ENCODE peak calls at places on chromosome 10, in four cellular contexts. Z, Q, R and V are unnamed samples.

GRCh38 chr10:7248148-7248547 is 162.7 kb downstream of the SFMBT2 start:
- DNase-seq in Z (no peak), Q (no peak), R (no peak), V (no peak)

GRCh38 chr10:113444766-113445365 is 108.0 kb upstream of the HABP2 start:
- DNase-seq in Z (no peak), Q (no peak), R (no peak), V (no peak)

GRCh38 chr10:118628397-118628796 is 32.9 kb upstream of the PRLHR start:
- DNase-seq in Z (no peak), Q (no peak), R (no peak), V (no peak)

GRCh38 chr10:65559369-65559768 is 1366.5 kb upstream of the LRRTM3 start:
- DNase-seq in Z (no peak), Q (no peak), R (no peak), V (no peak)

GRCh38 chr10:7700577-7701125 is 2.5 kb upstream of the ITIH2 start:
- DNase-seq in Z (no peak), Q (no peak), R (no peak), V (no peak)

GRCh38 chr10:36489928-36490279 is 635.5 kb upstream of the ANKRD30A start:
- DNase-seq in Z (no peak), Q (no peak), R (no peak), V (no peak)

GRCh38 chr10:74585231-74586087 is 240.9 kb upstream of the KAT6B start:
- DNase-seq in Z (no peak), Q (no peak), R (no peak), V (no peak)

GRCh38 chr10:21482821-21483220 is 42.7 kb downstream of the SKIDA1 start:
- DNase-seq in Z (no peak), Q (no peak), R (no peak), V (no peak)

GRCh38 chr10:35340975-35341374 is 4.7 kb downstream of the CCNY start:
- DNase-seq in Z (no peak), Q (no peak), R (peak), V (peak)

GRCh38 chr10:106595281-106595680 is 569.2 kb downstream of the SORCS1 start:
- DNase-seq in Z (no peak), Q (no peak), R (no peak), V (no peak)

GRCh38 chr10:117005454-117006055 is 568 bp upstream of the SHTN1 start:
- DNase-seq in Z (peak), Q (peak), R (peak), V (no peak)

GRCh38 chr10:118276727-118277126 is 65.4 kb downstream of the FAM204A start:
- DNase-seq in Z (no peak), Q (no peak), R (no peak), V (no peak)

GRCh38 chr10:58177362-58177947 is 90.2 kb downstream of the IPMK start:
- DNase-seq in Z (no peak), Q (no peak), R (peak), V (no peak)

GRCh38 chr10:34031410-34031809 is 696.9 kb upstream of the NRP1 start:
- DNase-seq in Z (peak), Q (peak), R (no peak), V (peak)

GRCh38 chr10:110398419-110399162 is 93.9 kb upstream of the SMNDC1 start:
- DNase-seq in Z (peak), Q (no peak), R (no peak), V (peak)

GRCh38 chr10:86614853-86615252 is 39.5 kb upstream of the OPN4 start:
- DNase-seq in Z (no peak), Q (no peak), R (no peak), V (no peak)

GRCh38 chr10:30607814-30608213 is 21.7 kb downstream of the LYZL2 start:
- DNase-seq in Z (no peak), Q (no peak), R (no peak), V (no peak)

GRCh38 chr10:124523886-124524285 is 62.3 kb downstream of the LHPP start:
- DNase-seq in Z (no peak), Q (no peak), R (no peak), V (no peak)

GRCh38 chr10:71692598-71693307 is 26.8 kb downstream of the C10orf105 start:
- DNase-seq in Z (no peak), Q (no peak), R (no peak), V (no peak)

GRCh38 chr10:120999868-121000267 is 148.7 kb downstream of the WDR11 start:
- DNase-seq in Z (no peak), Q (no peak), R (no peak), V (no peak)

GRCh38 chr10:11913184-11913641 is 90.1 kb downstream of the PROSER2 start:
- DNase-seq in Z (no peak), Q (no peak), R (peak), V (no peak)

GRCh38 chr10:69504576-69505250 is 53.4 kb downstream of the TSPAN15 start:
- DNase-seq in Z (no peak), Q (no peak), R (no peak), V (no peak)

GRCh38 chr10:108358912-108359311 is 1194.4 kb upstream of the SORCS1 start:
- DNase-seq in Z (no peak), Q (no peak), R (no peak), V (no peak)

GRCh38 chr10:88408111-88408510 is 175.0 kb downstream of the RNLS start:
- DNase-seq in Z (no peak), Q (no peak), R (no peak), V (no peak)

GRCh38 chr10:6647811-6648526 is 67.9 kb upstream of the PRKCQ start:
- DNase-seq in Z (peak), Q (no peak), R (peak), V (peak)

GRCh38 chr10:127089446-127089845 is 106.9 kb downstream of the INSYN2A start:
- DNase-seq in Z (no peak), Q (no peak), R (no peak), V (no peak)

GRCh38 chr10:4671451-4672145 is 154.4 kb upstream of the AKR1E2 start:
- DNase-seq in Z (no peak), Q (no peak), R (no peak), V (no peak)

GRCh38 chr10:47031953-47032465 is 120.8 kb downstream of the PTPN20 start:
- DNase-seq in Z (no peak), Q (peak), R (no peak), V (no peak)

GRCh38 chr10:11719496-11719895 is 22.7 kb upstream of the ECHDC3 start:
- DNase-seq in Z (no peak), Q (no peak), R (no peak), V (no peak)

GRCh38 chr10:11548763-11549089 is 62.7 kb downstream of the USP6NL start:
- DNase-seq in Z (no peak), Q (no peak), R (no peak), V (no peak)

GRCh38 chr10:124917168-124917938 is 24.6 kb upstream of the ZRANB1 start:
- DNase-seq in Z (peak), Q (peak), R (peak), V (peak)

GRCh38 chr10:1043532-1043995 is 5.4 kb downstream of the IDI1 start:
- DNase-seq in Z (peak), Q (no peak), R (no peak), V (no peak)

GRCh38 chr10:28913850-28914249 is 236.5 kb downstream of the BAMBI start:
- DNase-seq in Z (no peak), Q (no peak), R (no peak), V (no peak)

GRCh38 chr10:132640326-132641125 is 102.9 kb downstream of the INPP5A start:
- DNase-seq in Z (no peak), Q (no peak), R (no peak), V (no peak)

GRCh38 chr10:44386546-44387052 is 1.7 kb upstream of the CXCL12 start:
- DNase-seq in Z (peak), Q (peak), R (peak), V (no peak)

GRCh38 chr10:49165259-49165658 is 22.9 kb downstream of the TMEM273 start:
- DNase-seq in Z (no peak), Q (no peak), R (no peak), V (no peak)

GRCh38 chr10:29957887-29958330 is 101.5 kb downstream of the JCAD start:
- DNase-seq in Z (no peak), Q (peak), R (no peak), V (peak)

GRCh38 chr10:74917481-74918077 is 91.2 kb downstream of the KAT6B start:
- DNase-seq in Z (no peak), Q (no peak), R (no peak), V (no peak)

DNA sequence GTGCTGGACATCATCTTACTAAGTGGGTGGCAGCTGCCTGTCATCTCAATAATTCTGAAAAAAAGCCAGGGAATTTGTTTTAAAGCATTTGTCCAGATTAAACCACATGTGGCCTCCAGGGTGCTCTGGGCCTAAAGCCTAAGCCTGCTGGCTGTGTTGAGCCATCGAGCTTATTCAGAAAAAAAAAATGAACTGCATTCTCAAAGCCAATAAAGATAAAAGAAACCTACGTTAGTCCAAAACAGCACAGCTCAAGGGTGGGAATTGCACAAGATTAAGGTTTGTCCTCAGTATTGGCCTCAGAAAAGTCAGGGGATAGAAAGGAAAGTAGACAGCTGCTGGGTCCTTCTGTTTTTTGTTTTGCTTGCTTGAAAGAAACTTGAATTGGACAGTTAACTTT is 22.6 kb upstream of the PRTFDC1 start:
- DNase-seq in Z (no peak), Q (peak), R (no peak), V (no peak)
- TF ChIP-seq CTCF in Z (no peak), Q (peak), R (peak), V (no peak)

GRCh38 chr10:101536800-101537199 is 51.3 kb downstream of the POLL start:
- DNase-seq in Z (no peak), Q (no peak), R (peak), V (no peak)
- TF ChIP-seq CTCF in Z (peak), Q (no peak), R (peak), V (no peak)

GRCh38 chr10:32650246-32650655 is 204.3 kb downstream of the CCDC7 start:
- DNase-seq in Z (no peak), Q (no peak), R (no peak), V (no peak)
- TF ChIP-seq CTCF in Z (no peak), Q (no peak), R (peak), V (no peak)

GRCh38 chr10:94407668-94408067 is 5.3 kb downstream of the TBC1D12 start:
- DNase-seq in Z (no peak), Q (no peak), R (no peak), V (no peak)

GRCh38 chr10:94402204-94403033 is at the start of gene TBC1D12:
- DNase-seq in Z (peak), Q (peak), R (peak), V (peak)

GRCh38 chr10:94405406-94405805 is 3.1 kb downstream of the TBC1D12 start:
- DNase-seq in Z (no peak), Q (no peak), R (no peak), V (no peak)

GRCh38 chr10:94403823-94404228 is 1.5 kb downstream of the TBC1D12 start:
- DNase-seq in Z (no peak), Q (no peak), R (no peak), V (no peak)

DNA sequence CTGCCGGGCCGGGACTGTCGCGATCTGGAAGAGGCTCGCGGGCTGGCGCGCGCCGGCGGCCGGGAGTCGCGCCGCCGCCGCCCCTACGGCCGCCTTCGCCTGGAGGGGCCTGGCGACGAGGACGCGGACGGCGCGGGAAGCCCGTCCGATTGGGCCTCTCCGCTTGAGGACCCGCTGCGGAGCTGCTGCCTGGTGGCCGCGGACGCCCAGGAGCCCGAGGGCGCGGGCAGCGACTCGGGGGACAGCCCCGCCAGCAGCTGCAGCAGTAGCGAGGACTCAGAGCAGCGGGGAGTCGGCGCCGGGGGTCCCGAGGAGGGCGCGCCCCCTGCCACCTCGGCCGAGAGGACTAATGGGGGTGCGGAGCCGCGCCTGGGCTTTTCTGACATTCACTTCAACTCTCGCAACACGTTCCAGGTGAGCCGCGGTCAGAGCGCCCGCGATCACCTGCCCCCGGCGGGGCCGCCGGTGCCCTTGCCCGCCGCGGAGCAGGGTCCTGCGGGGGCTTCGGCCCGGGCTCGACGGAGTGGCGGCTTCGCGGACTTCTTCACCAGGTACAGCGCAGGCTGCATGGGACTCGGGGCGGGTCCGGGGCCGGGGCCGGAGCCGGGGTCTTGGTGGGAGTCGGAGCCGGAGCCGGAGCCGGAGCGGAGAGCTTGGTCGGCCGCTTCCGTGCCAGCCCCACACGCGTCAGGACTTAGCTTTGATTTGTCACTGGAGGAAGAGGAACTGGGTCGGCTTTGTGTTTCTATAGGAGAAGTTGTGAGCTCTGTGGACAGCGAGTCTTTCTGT is 887 bp downstream of the TBC1D12 start:
- DNase-seq in Z (peak), Q (peak), R (peak), V (peak)
- TF ChIP-seq CTCF in Z (no peak), Q (no peak), R (no peak), V (no peak)

DNA sequence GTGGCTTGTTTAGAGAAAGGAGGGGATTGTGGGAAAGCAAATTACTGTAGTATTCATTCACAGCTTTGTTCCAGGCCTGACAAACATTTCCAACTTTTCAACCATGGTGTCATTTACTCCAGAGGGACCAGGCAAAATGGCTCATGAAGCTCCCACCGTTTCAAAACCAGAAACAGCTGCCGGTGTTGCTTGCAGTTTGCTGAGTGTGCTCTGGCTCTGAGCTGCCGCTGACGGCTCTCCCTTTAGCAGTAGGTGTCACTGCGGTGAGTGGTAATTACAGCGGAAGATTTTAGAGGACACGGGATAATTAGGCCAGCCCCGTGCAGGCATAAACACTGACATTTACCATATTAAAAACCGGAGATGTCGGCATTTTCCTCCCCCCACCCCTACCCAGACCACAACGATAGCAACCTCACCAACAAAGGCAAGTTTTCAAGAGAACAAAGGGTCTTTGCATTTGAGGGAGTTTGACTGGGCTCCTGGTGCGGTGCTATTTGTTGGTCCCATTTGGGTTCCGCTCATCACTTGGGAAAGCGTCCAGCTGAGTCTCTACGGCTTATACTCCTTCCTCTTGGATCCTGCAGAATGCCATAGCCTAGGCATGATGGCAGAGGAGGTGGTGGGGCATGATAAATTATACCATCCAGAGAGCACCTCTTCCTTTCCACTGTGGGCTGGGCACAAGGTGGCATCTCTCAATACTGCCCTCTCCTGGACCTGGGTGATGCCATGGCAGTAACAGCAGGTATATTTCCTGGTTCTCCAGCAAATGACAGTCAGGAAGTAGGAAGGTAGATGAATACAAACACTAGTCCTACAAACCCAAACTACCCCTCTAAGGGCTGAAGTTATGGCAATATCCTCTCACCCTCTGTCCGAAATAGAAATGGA is 1005.2 kb downstream of the KCNMA1 start:
- DNase-seq in Z (peak), Q (no peak), R (peak), V (no peak)
- TF ChIP-seq CTCF in Z (peak), Q (no peak), R (peak), V (no peak)

DNA sequence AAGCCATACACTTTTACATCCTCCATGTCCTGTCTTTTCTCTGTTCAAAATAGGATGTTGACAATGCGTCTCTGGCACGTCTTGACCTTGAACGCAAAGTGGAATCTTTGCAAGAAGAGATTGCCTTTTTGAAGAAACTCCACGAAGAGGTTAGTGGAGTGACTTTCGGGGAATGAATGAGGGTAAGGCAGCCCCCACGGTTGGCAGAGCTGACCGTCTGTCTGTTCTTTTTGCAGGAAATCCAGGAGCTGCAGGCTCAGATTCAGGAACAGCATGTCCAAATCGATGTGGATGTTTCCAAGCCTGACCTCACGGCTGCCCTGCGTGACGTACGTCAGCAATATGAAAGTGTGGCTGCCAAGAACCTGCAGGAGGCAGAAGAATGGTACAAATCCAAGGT is 5.5 kb downstream of the VIM start:
- DNase-seq in Z (peak), Q (peak), R (no peak), V (no peak)
- TF ChIP-seq CTCF in Z (no peak), Q (no peak), R (no peak), V (no peak)

DNA sequence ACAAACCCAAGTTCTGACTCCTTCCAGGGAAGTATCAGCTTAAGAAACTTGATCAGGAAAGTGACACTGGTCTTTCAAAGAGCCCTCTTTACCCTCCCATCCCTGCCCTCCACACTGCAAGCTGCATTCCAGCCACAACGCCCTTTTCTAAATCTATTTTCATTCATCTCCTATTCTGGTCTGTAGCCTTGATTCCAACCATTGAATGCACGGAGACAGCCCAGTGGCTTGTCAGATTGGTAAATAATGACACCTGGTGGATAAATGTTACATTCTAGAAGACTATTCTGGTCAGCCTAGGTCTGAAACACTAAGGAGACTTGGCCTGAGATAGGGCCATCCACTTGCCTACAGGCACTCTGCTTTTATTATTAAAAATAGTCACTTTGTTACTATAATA is 20.9 kb downstream of the MORN4 start:
- DNase-seq in Z (no peak), Q (no peak), R (peak), V (no peak)
- TF ChIP-seq CTCF in Z (no peak), Q (peak), R (peak), V (no peak)

GRCh38 chr10:96789571-96790108 is 42.5 kb upstream of the LCOR start:
- DNase-seq in Z (no peak), Q (no peak), R (no peak), V (no peak)
- TF ChIP-seq CTCF in Z (no peak), Q (no peak), R (no peak), V (no peak)